ENCODE peak calls at places on chromosomes 5 and 9, in four cellular contexts. U is Caki2, I is NAMALWA, Z is kidney tubule cell. E is an unnamed sample.
A peak's percentile ranks its signal among the peaks of the same experiment; 100 is the strongest.

GRCh38 chr5:170277953-170278352 is 19.6 kb downstream of the LCP2 start:
- DNase-seq in U (no peak), I (no peak), Z (no peak), E (peak; percentile 32)

GRCh38 chr9:6566409-6567139 is 79.0 kb downstream of the GLDC start:
- DNase-seq in U (peak; percentile 78), I (no peak), Z (peak; percentile 97), E (no peak)

GRCh38 chr5:77428526-77428925 is 63.6 kb downstream of the WDR41 start:
- DNase-seq in U (no peak), I (no peak), Z (no peak), E (no peak)

GRCh38 chr9:135307314-135307713 is 172.3 kb upstream of the PPP1R26 start:
- DNase-seq in U (no peak), I (no peak), Z (no peak), E (no peak)

GRCh38 chr5:35041251-35041650 is 6.5 kb downstream of the AGXT2 start:
- DNase-seq in U (no peak), I (no peak), Z (no peak), E (no peak)

GRCh38 chr5:43409809-43410271 is 2.4 kb downstream of the CCL28 start:
- DNase-seq in U (no peak), I (no peak), Z (no peak), E (no peak)

GRCh38 chr5:74200560-74200959 is 440.0 kb downstream of the ENC1 start:
- DNase-seq in U (no peak), I (no peak), Z (peak; percentile 23), E (no peak)

GRCh38 chr5:73367650-73368049 is 80.9 kb downstream of the FOXD1 start:
- DNase-seq in U (no peak), I (no peak), Z (peak; percentile 69), E (peak; percentile 71)

GRCh38 chr9:35186524-35186923 is 24.7 kb downstream of the UNC13B start:
- DNase-seq in U (peak; percentile 76), I (peak; percentile 17), Z (peak; percentile 2), E (no peak)

GRCh38 chr5:113199122-113199905 is 222.7 kb downstream of the DCP2 start:
- DNase-seq in U (no peak), I (no peak), Z (no peak), E (no peak)

GRCh38 chr5:153974131-153974812 is 64.4 kb downstream of the FAM114A2 start:
- DNase-seq in U (peak; percentile 23), I (peak; percentile 72), Z (peak; percentile 56), E (peak; percentile 54)

GRCh38 chr9:18675973-18676372 is 202.0 kb downstream of the ADAMTSL1 start:
- DNase-seq in U (no peak), I (no peak), Z (no peak), E (no peak)

GRCh38 chr5:127031147-127031862 is 947 bp upstream of the MARCHF3 start:
- DNase-seq in U (no peak), I (no peak), Z (no peak), E (no peak)

GRCh38 chr9:21684831-21685362 is 117.5 kb upstream of the MTAP start:
- DNase-seq in U (peak; percentile 76), I (no peak), Z (peak; percentile 99), E (no peak)

GRCh38 chr5:32095261-32095671 is 78.9 kb downstream of the GOLPH3 start:
- DNase-seq in U (no peak), I (no peak), Z (no peak), E (no peak)

GRCh38 chr5:150464554-150465012 is 15.0 kb upstream of the RPS14 start:
- DNase-seq in U (no peak), I (no peak), Z (no peak), E (no peak)

GRCh38 chr5:148830220-148830619 is 3.8 kb downstream of the ADRB2 start:
- DNase-seq in U (no peak), I (no peak), Z (no peak), E (no peak)

GRCh38 chr9:107280543-107280942 is 2.5 kb upstream of the RAD23B start:
- DNase-seq in U (no peak), I (no peak), Z (peak; percentile 52), E (no peak)

GRCh38 chr5:129459485-129460120 is 495 bp upstream of the ADAMTS19 start:
- DNase-seq in U (no peak), I (no peak), Z (peak; percentile 35), E (no peak)

GRCh38 chr5:149434162-149435014 is 55.3 kb upstream of the IL17B start:
- DNase-seq in U (peak; percentile 48), I (peak; percentile 67), Z (peak; percentile 49), E (peak; percentile 72)

GRCh38 chr5:111022301-111022700 is 49.2 kb upstream of the TSLP start:
- DNase-seq in U (no peak), I (no peak), Z (no peak), E (no peak)

GRCh38 chr5:123485275-123485674 is 26.7 kb upstream of the CSNK1G3 start:
- DNase-seq in U (no peak), I (no peak), Z (no peak), E (no peak)

GRCh38 chr9:125761685-125762084 is 14.5 kb downstream of the PBX3 start:
- DNase-seq in U (no peak), I (no peak), Z (no peak), E (no peak)

GRCh38 chr5:181231444-181231843 is 8.4 kb downstream of the TRIM41 start:
- DNase-seq in U (no peak), I (no peak), Z (no peak), E (no peak)

GRCh38 chr5:94526708-94527107 is 91.7 kb downstream of the KIAA0825 start:
- DNase-seq in U (no peak), I (no peak), Z (no peak), E (no peak)